ENCODE peak calls at places on chromosome 6, in eight cellular contexts. W is DND-41, Y is uterus, Z is thyroid gland, V is thoracic aorta, K is aorta, O is vagina, F is mesendoderm. E is an unnamed sample.

GRCh38 chr6:143176090-143177021 is 115.7 kb downstream of the AIG1 start:
- DNase-seq in W (peak; percentile 58), Y (no peak), Z (no peak), V (no peak), K (no peak), O (no peak), F (peak; percentile 67), E (no peak)

GRCh38 chr6:41021832-41022231 is 17.2 kb downstream of the UNC5CL start:
- DNase-seq in W (no peak), Y (no peak), Z (peak; percentile 40), V (no peak), K (no peak), O (no peak), F (no peak), E (no peak)

GRCh38 chr6:753486-753885 is 60.5 kb upstream of the EXOC2 start:
- DNase-seq in W (no peak), Y (no peak), Z (no peak), V (no peak), K (no peak), O (no peak), F (no peak), E (no peak)

GRCh38 chr6:137056121-137056880 is 11.5 kb upstream of the IL20RA start:
- DNase-seq in W (no peak), Y (no peak), Z (no peak), V (no peak), K (no peak), O (no peak), F (no peak), E (no peak)

GRCh38 chr6:97120511-97120910 is 162.5 kb downstream of the MMS22L start:
- DNase-seq in W (no peak), Y (no peak), Z (no peak), V (no peak), K (no peak), O (no peak), F (no peak), E (no peak)

GRCh38 chr6:155126727-155127439 is 131.8 kb downstream of the TIAM2 start:
- DNase-seq in W (no peak), Y (no peak), Z (peak; percentile 52), V (no peak), K (no peak), O (no peak), F (peak; percentile 88), E (no peak)

GRCh38 chr6:33610779-33611421 is 10.2 kb upstream of the ITPR3 start:
- DNase-seq in W (no peak), Y (peak; percentile 36), Z (peak; percentile 65), V (no peak), K (no peak), O (no peak), F (no peak), E (peak; percentile 66)

GRCh38 chr6:6856538-6857523 is 250.9 kb upstream of the RREB1 start:
- DNase-seq in W (peak; percentile 44), Y (peak; percentile 21), Z (peak; percentile 22), V (no peak), K (peak; percentile 78), O (no peak), F (peak; percentile 83), E (peak; percentile 89)

GRCh38 chr6:42049116-42049809 is 1.1 kb upstream of the TAF8 start:
- DNase-seq in W (no peak), Y (peak; percentile 39), Z (peak; percentile 55), V (no peak), K (no peak), O (no peak), F (no peak), E (peak; percentile 83)
- H3K4me1 ChIP-seq in W (peaks cover 86% of the 10 kb centered on the region), Y (peaks cover 30% of the 10 kb centered on the region), Z (peaks cover 46% of the 10 kb centered on the region), V (peaks cover 47% of the 10 kb centered on the region), K (no peaks in the 10 kb centered on the region), O (peaks cover 69% of the 10 kb centered on the region), F (peaks cover 6% of the 10 kb centered on the region), E (peaks cover 45% of the 10 kb centered on the region)

GRCh38 chr6:44892579-44892978 is 435.6 kb upstream of the RUNX2 start:
- DNase-seq in W (no peak), Y (no peak), Z (no peak), V (no peak), K (no peak), O (no peak), F (no peak), E (no peak)

GRCh38 chr6:44897286-44897685 is 430.8 kb upstream of the RUNX2 start:
- DNase-seq in W (no peak), Y (no peak), Z (no peak), V (no peak), K (no peak), O (no peak), F (no peak), E (no peak)

GRCh38 chr6:44896701-44897100 is 431.4 kb upstream of the RUNX2 start:
- DNase-seq in W (no peak), Y (no peak), Z (no peak), V (no peak), K (no peak), O (no peak), F (no peak), E (no peak)

GRCh38 chr6:44898296-44898930 is 429.7 kb upstream of the RUNX2 start:
- DNase-seq in W (no peak), Y (no peak), Z (no peak), V (no peak), K (no peak), O (no peak), F (peak; percentile 25), E (peak; percentile 54)
- H3K27ac ChIP-seq in W (no peak overlapping the region), Y (no peak overlapping the region), Z (no peak overlapping the region), V (no peak overlapping the region), K (no peak overlapping the region), O (no peak overlapping the region), F (no peak overlapping the region), E (no peak overlapping the region)

DNA sequence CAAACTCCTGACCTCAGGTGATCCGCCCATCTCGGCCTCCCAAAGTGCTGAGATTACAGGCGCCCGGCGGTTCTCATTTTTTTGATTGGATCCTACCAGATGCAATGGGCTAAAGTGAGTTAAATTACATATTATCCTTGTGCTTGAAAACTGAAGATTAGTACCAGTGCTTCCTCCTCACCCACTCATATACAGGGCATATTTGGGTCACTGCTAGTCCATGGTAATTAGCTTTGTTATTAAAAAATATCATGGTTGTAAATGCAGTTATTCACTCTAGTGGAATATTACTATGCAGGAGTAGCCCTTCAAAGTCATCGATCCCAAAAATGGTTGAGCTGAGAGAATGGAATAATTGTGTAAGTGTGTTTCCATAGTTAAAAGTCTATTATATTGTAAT is 26.5 kb downstream of the ZNF292 start:
- DNase-seq in W (no peak), Y (no peak), Z (no peak), V (no peak), K (no peak), O (no peak), F (no peak), E (no peak)
- H3K4me3 ChIP-seq in W (no peak overlapping the region), Y (no peak overlapping the region), Z (no peak overlapping the region), V (no peak overlapping the region), K (no peak overlapping the region), O (no peak overlapping the region), F (no peak overlapping the region), E (no peak overlapping the region)

GRCh38 chr6:110884321-110884720 is 9.7 kb downstream of the AMD1 start:
- DNase-seq in W (no peak), Y (no peak), Z (peak; percentile 60), V (no peak), K (no peak), O (no peak), F (no peak), E (no peak)
- H3K4me1 ChIP-seq in W (peaks cover 44% of the 10 kb centered on the region), Y (no peaks in the 10 kb centered on the region), Z (peaks cover 33% of the 10 kb centered on the region), V (peaks cover 41% of the 10 kb centered on the region), K (peaks cover 5% of the 10 kb centered on the region), O (peaks cover 72% of the 10 kb centered on the region), F (peaks cover 2% of the 10 kb centered on the region), E (peaks cover 5% of the 10 kb centered on the region)

GRCh38 chr6:45112711-45113110 is 215.4 kb upstream of the RUNX2 start:
- DNase-seq in W (no peak), Y (no peak), Z (no peak), V (no peak), K (no peak), O (no peak), F (no peak), E (no peak)

GRCh38 chr6:45115696-45116095 is 212.4 kb upstream of the RUNX2 start:
- DNase-seq in W (no peak), Y (no peak), Z (no peak), V (no peak), K (no peak), O (no peak), F (no peak), E (no peak)

GRCh38 chr6:45118684-45119230 is 209.4 kb upstream of the RUNX2 start:
- DNase-seq in W (no peak), Y (no peak), Z (no peak), V (no peak), K (no peak), O (no peak), F (no peak), E (no peak)

GRCh38 chr6:45116714-45117410 is 211.3 kb upstream of the RUNX2 start:
- DNase-seq in W (no peak), Y (no peak), Z (no peak), V (no peak), K (no peak), O (no peak), F (no peak), E (no peak)
- H3K27ac ChIP-seq in W (peak overlapping the region; percentile 4), Y (no peak overlapping the region), Z (no peak overlapping the region), V (no peak overlapping the region), K (no peak overlapping the region), O (no peak overlapping the region), F (no peak overlapping the region), E (no peak overlapping the region)

DNA sequence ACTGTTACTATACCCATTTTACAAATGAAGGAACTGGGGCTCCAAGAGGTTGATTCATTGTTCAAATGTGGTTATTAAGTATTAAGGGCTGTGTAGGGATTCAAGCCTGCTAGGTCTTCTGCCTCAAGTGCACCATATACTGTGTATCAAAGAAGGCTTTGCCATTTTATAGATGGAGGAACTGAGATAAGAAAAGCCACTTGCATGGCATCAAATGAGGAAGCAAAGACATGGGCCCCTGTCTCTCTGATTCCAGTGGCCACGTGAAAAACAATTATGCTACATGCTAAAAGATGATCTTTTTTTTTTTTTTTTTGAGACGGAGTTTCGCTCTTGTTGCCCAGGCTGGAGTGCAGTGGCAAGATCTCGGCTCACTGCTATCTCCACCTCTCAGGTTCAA is 67.0 kb downstream of the TMEM200A start:
- DNase-seq in W (no peak), Y (no peak), Z (no peak), V (no peak), K (no peak), O (no peak), F (no peak), E (no peak)
- H3K4me3 ChIP-seq in W (no peak overlapping the region), Y (no peak overlapping the region), Z (no peak overlapping the region), V (no peak overlapping the region), K (no peak overlapping the region), O (no peak overlapping the region), F (no peak overlapping the region), E (no peak overlapping the region)

E was measured in kidney.